ENCODE peak calls at places on chromosome 6, in five cellular contexts. One of them, this sample, is unnamed. For H3K9me3, the result is how much of the 10 kb centered on the place peaks cover.

GRCh38 chr6:127247114-127248096 is 19.3 kb upstream of the RNF146 start:
- DNase-seq in ovary: no peak
- DNase-seq in lower lobe of right lung: no peak
- DNase-seq in GM23248: peak
- DNase-seq in Peyer's patch: no peak
- DNase-seq in this sample: no peak

GRCh38 chr6:105452924-105453756 is 50.3 kb upstream of the PREP start:
- DNase-seq in lower lobe of right lung: peak
- DNase-seq in GM23248: no peak
- DNase-seq in ovary: no peak
- DNase-seq in Peyer's patch: peak
- DNase-seq in this sample: peak

GRCh38 chr6:4513561-4513960 is 262.6 kb upstream of the CDYL start:
- DNase-seq in lower lobe of right lung: no peak
- DNase-seq in Peyer's patch: no peak
- DNase-seq in GM23248: no peak
- DNase-seq in ovary: no peak
- DNase-seq in this sample: no peak

GRCh38 chr6:13683038-13683437 is 28.6 kb downstream of the RANBP9 start:
- DNase-seq in Peyer's patch: no peak
- DNase-seq in GM23248: no peak
- DNase-seq in lower lobe of right lung: no peak
- DNase-seq in ovary: no peak
- DNase-seq in this sample: no peak

GRCh38 chr6:30782425-30783014 is 38.2 kb upstream of the IER3 start:
- DNase-seq in lower lobe of right lung: no peak
- DNase-seq in ovary: no peak
- DNase-seq in GM23248: peak
- DNase-seq in Peyer's patch: no peak
- DNase-seq in this sample: no peak

GRCh38 chr6:32082951-32083350 is 26.2 kb downstream of the TNXB start:
- DNase-seq in lower lobe of right lung: no peak
- DNase-seq in GM23248: peak
- DNase-seq in ovary: no peak
- DNase-seq in Peyer's patch: peak
- DNase-seq in this sample: no peak

GRCh38 chr6:146700078-146700686 is 101.4 kb downstream of the ADGB start:
- DNase-seq in ovary: peak
- DNase-seq in lower lobe of right lung: no peak
- DNase-seq in GM23248: peak
- DNase-seq in Peyer's patch: peak
- DNase-seq in this sample: no peak

GRCh38 chr6:28154357-28154756 is 12.7 kb downstream of the ZKSCAN8 start:
- DNase-seq in ovary: no peak
- DNase-seq in Peyer's patch: no peak
- DNase-seq in lower lobe of right lung: no peak
- DNase-seq in GM23248: no peak
- DNase-seq in this sample: no peak

GRCh38 chr6:96923871-96924493 is 546 bp upstream of the KLHL32 start:
- DNase-seq in lower lobe of right lung: no peak
- DNase-seq in GM23248: peak
- DNase-seq in Peyer's patch: no peak
- DNase-seq in ovary: no peak
- DNase-seq in this sample: no peak

GRCh38 chr6:30793521-30794194 is 49.3 kb upstream of the IER3 start:
- DNase-seq in GM23248: peak
- DNase-seq in ovary: no peak
- DNase-seq in lower lobe of right lung: no peak
- DNase-seq in Peyer's patch: no peak
- DNase-seq in this sample: no peak

GRCh38 chr6:142416179-142416578 is 114.4 kb downstream of the ADGRG6 start:
- DNase-seq in lower lobe of right lung: no peak
- DNase-seq in ovary: no peak
- DNase-seq in Peyer's patch: no peak
- DNase-seq in GM23248: peak
- DNase-seq in this sample: no peak

GRCh38 chr6:29845405-29846006 is 17.9 kb downstream of the HLA-G start:
- DNase-seq in ovary: no peak
- DNase-seq in Peyer's patch: peak
- DNase-seq in GM23248: no peak
- DNase-seq in lower lobe of right lung: no peak
- DNase-seq in this sample: no peak

GRCh38 chr6:167098825-167099225 is 24.1 kb upstream of the CCR6 start:
- DNase-seq in ovary: no peak
- DNase-seq in Peyer's patch: no peak
- DNase-seq in lower lobe of right lung: no peak
- DNase-seq in GM23248: no peak
- DNase-seq in this sample: no peak

GRCh38 chr6:129105793-129106192 is 222.9 kb downstream of the LAMA2 start:
- DNase-seq in lower lobe of right lung: no peak
- DNase-seq in Peyer's patch: no peak
- DNase-seq in ovary: no peak
- DNase-seq in GM23248: no peak
- DNase-seq in this sample: no peak

GRCh38 chr6:46715106-46715505 is 20.1 kb downstream of the PLA2G7 start:
- DNase-seq in Peyer's patch: no peak
- DNase-seq in lower lobe of right lung: no peak
- DNase-seq in GM23248: peak
- DNase-seq in ovary: no peak
- DNase-seq in this sample: no peak

GRCh38 chr6:126614642-126615504 is 275.0 kb downstream of the CENPW start:
- DNase-seq in ovary: no peak
- DNase-seq in lower lobe of right lung: no peak
- DNase-seq in Peyer's patch: no peak
- DNase-seq in GM23248: no peak
- DNase-seq in this sample: no peak

GRCh38 chr6:52227495-52227894 is 16.8 kb downstream of the IL17F start:
- DNase-seq in Peyer's patch: no peak
- DNase-seq in ovary: no peak
- DNase-seq in lower lobe of right lung: no peak
- DNase-seq in GM23248: no peak
- DNase-seq in this sample: no peak

GRCh38 chr6:168073937-168074730 is 4.9 kb downstream of the FRMD1 start:
- DNase-seq in Peyer's patch: no peak
- DNase-seq in lower lobe of right lung: no peak
- DNase-seq in GM23248: no peak
- DNase-seq in ovary: no peak
- DNase-seq in this sample: no peak

GRCh38 chr6:121520337-121521163 is 85.1 kb downstream of the GJA1 start:
- DNase-seq in lower lobe of right lung: no peak
- DNase-seq in ovary: no peak
- DNase-seq in Peyer's patch: no peak
- DNase-seq in GM23248: peak
- DNase-seq in this sample: no peak

GRCh38 chr6:97240222-97240621 is 42.8 kb downstream of the MMS22L start:
- DNase-seq in lower lobe of right lung: no peak
- DNase-seq in ovary: no peak
- DNase-seq in GM23248: peak
- DNase-seq in Peyer's patch: no peak
- DNase-seq in this sample: no peak

GRCh38 chr6:125346926-125347563 is 45.3 kb upstream of the HDDC2 start:
- DNase-seq in Peyer's patch: no peak
- DNase-seq in lower lobe of right lung: no peak
- DNase-seq in ovary: no peak
- DNase-seq in GM23248: no peak
- DNase-seq in this sample: no peak

GRCh38 chr6:129621252-129621651 is 88.7 kb downstream of the ARHGAP18 start:
- DNase-seq in Peyer's patch: peak
- DNase-seq in ovary: no peak
- DNase-seq in GM23248: no peak
- DNase-seq in lower lobe of right lung: no peak
- DNase-seq in this sample: no peak

GRCh38 chr6:143135797-143136561 is 75.3 kb downstream of the AIG1 start:
- DNase-seq in lower lobe of right lung: no peak
- DNase-seq in GM23248: no peak
- DNase-seq in ovary: no peak
- DNase-seq in Peyer's patch: no peak
- DNase-seq in this sample: no peak

GRCh38 chr6:2764610-2765165 is 505 bp upstream of the WRNIP1 start:
- DNase-seq in ovary: peak
- DNase-seq in GM23248: peak
- DNase-seq in Peyer's patch: peak
- DNase-seq in lower lobe of right lung: peak
- DNase-seq in this sample: peak

DNA sequence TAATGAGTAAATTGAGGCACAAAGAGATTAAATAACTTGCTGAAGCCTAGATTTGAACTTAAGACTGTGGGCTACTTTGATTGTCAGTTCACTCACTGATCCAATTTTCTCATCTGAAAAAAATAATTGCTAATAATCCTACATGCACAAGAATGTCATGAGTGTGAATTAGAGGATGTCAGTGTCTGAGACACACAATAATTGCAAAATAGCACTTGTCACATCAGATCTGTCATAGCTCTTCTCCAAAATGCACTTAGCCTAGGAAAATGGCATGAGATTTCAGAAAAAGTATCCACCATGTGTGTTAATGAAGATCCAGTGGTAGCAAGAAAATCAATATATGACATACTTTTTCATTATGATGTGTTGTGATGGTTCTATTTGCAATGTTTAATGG is 786.3 kb downstream of the C6orf118 start:
- DNase-seq in lower lobe of right lung: no peak
- DNase-seq in GM23248: no peak
- DNase-seq in Peyer's patch: no peak
- DNase-seq in ovary: no peak
- DNase-seq in this sample: no peak
- H3K9me3 ChIP-seq in lower lobe of right lung: under half
- H3K9me3 ChIP-seq in GM23248: under half
- H3K9me3 ChIP-seq in Peyer's patch: under half
- H3K9me3 ChIP-seq in ovary: under half
- H3K9me3 ChIP-seq in this sample: under half

GRCh38 chr6:138521800-138522199 is 22.5 kb upstream of the NHSL1 start:
- DNase-seq in GM23248: no peak
- DNase-seq in ovary: no peak
- DNase-seq in lower lobe of right lung: no peak
- DNase-seq in Peyer's patch: no peak
- DNase-seq in this sample: no peak
- H3K9me3 ChIP-seq in GM23248: under half
- H3K9me3 ChIP-seq in ovary: under half
- H3K9me3 ChIP-seq in lower lobe of right lung: under half
- H3K9me3 ChIP-seq in Peyer's patch: under half
- H3K9me3 ChIP-seq in this sample: under half

DNA sequence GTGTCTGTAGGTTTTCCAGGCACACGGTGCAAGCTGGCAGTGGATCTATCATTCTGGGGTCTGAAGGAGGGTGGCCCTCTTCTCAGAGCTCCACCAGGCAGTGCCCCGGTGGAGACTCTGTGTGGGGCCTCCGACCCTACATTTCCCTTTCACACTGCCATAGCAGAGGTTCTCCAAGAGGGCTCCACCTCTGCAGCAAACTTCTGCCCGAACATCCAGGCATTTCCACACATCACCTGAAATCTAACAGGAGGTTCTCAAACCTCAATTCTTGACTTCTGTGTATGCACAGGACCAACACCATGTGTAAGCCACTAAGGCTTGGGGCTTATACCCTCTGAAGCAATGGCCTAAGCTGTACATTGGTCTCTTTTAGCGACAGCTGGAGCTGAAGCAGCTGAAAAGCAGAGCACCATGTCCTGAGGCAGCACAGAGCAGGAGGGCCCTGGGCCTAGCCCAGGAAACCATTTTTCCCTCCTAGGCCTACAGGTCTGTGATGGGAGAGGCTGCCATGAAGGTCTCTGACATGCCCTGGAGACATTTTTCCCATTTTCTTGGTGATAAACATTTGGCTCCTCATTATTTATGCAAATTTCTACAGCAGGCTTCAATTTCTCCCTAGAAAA is 253.3 kb downstream of the ERMARD start:
- DNase-seq in Peyer's patch: no peak
- DNase-seq in GM23248: no peak
- DNase-seq in ovary: no peak
- DNase-seq in lower lobe of right lung: no peak
- DNase-seq in this sample: no peak
- H3K9me3 ChIP-seq in Peyer's patch: under half
- H3K9me3 ChIP-seq in GM23248: under half
- H3K9me3 ChIP-seq in ovary: under half
- H3K9me3 ChIP-seq in lower lobe of right lung: under half
- H3K9me3 ChIP-seq in this sample: under half

GRCh38 chr6:169470790-169471189 is 217.1 kb upstream of the THBS2 start:
- DNase-seq in ovary: no peak
- DNase-seq in lower lobe of right lung: no peak
- DNase-seq in Peyer's patch: no peak
- DNase-seq in GM23248: no peak
- DNase-seq in this sample: no peak

GRCh38 chr6:169473663-169474062 is 220.0 kb upstream of the THBS2 start:
- DNase-seq in lower lobe of right lung: no peak
- DNase-seq in ovary: no peak
- DNase-seq in GM23248: no peak
- DNase-seq in Peyer's patch: no peak
- DNase-seq in this sample: no peak

GRCh38 chr6:169474362-169474761 is 220.7 kb upstream of the THBS2 start:
- DNase-seq in ovary: no peak
- DNase-seq in GM23248: no peak
- DNase-seq in lower lobe of right lung: no peak
- DNase-seq in Peyer's patch: no peak
- DNase-seq in this sample: no peak

GRCh38 chr6:169472786-169473416 is 219.3 kb upstream of the THBS2 start:
- DNase-seq in Peyer's patch: no peak
- DNase-seq in lower lobe of right lung: no peak
- DNase-seq in GM23248: no peak
- DNase-seq in ovary: no peak
- DNase-seq in this sample: no peak

DNA sequence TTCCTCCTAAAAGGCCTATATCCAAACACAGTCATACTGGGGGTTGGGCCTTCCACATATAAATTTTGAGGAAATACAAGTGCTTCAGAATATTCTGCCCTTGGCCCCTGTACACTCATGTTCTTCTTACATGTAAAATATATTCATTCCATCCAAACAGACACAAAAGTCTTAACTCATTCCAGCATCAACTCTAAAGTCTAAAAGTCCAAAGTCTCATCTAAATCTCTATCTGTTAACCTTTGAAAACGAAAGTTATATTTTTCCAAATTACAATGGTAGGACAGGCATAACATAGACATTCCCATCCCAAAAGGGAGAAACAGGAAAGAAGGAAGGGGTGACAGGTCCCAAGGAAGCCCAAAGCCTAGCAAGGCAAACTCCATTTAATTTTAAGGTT is 215.4 kb upstream of the THBS2 start:
- DNase-seq in GM23248: no peak
- DNase-seq in lower lobe of right lung: no peak
- DNase-seq in Peyer's patch: no peak
- DNase-seq in ovary: no peak
- DNase-seq in this sample: no peak
- H3K9me3 ChIP-seq in GM23248: under half
- H3K9me3 ChIP-seq in lower lobe of right lung: under half
- H3K9me3 ChIP-seq in Peyer's patch: under half
- H3K9me3 ChIP-seq in ovary: under half
- H3K9me3 ChIP-seq in this sample: under half

GRCh38 chr6:12318749-12319148 is 28.6 kb downstream of the EDN1 start:
- DNase-seq in GM23248: no peak
- DNase-seq in ovary: no peak
- DNase-seq in lower lobe of right lung: no peak
- DNase-seq in Peyer's patch: no peak
- DNase-seq in this sample: no peak
- H3K9me3 ChIP-seq in GM23248: under half
- H3K9me3 ChIP-seq in ovary: under half
- H3K9me3 ChIP-seq in lower lobe of right lung: under half
- H3K9me3 ChIP-seq in Peyer's patch: under half
- H3K9me3 ChIP-seq in this sample: under half

GRCh38 chr6:170225852-170226417 is 64.9 kb downstream of the DLL1 start:
- DNase-seq in Peyer's patch: peak
- DNase-seq in lower lobe of right lung: no peak
- DNase-seq in GM23248: no peak
- DNase-seq in ovary: peak
- DNase-seq in this sample: peak
- H3K9me3 ChIP-seq in Peyer's patch: under half
- H3K9me3 ChIP-seq in lower lobe of right lung: under half
- H3K9me3 ChIP-seq in GM23248: under half
- H3K9me3 ChIP-seq in ovary: under half
- H3K9me3 ChIP-seq in this sample: under half

GRCh38 chr6:40205004-40205403 is 270.7 kb upstream of the MOCS1 start:
- DNase-seq in Peyer's patch: no peak
- DNase-seq in GM23248: no peak
- DNase-seq in ovary: no peak
- DNase-seq in lower lobe of right lung: no peak
- DNase-seq in this sample: no peak
- H3K9me3 ChIP-seq in Peyer's patch: under half
- H3K9me3 ChIP-seq in GM23248: under half
- H3K9me3 ChIP-seq in ovary: under half
- H3K9me3 ChIP-seq in lower lobe of right lung: under half
- H3K9me3 ChIP-seq in this sample: under half